ENCODE peak calls at places on chromosome 15, in nine cellular contexts. L is coronary artery, W is NCI-H345, T is fibroblast of the conjunctiva, R is HepG2, Z is SHP77, U is transverse colon, X is M059J, V is cardiac muscle cell. N is an unnamed sample.

GRCh38 chr15:78033864-78034263 is 43.6 kb downstream of the TBC1D2B start:
- DNase-seq in Z (peak; percentile 34), V (no peak), W (peak; percentile 16), X (no peak), R (no peak), L (no peak), U (no peak), T (no peak), N (no peak)

GRCh38 chr15:91246998-91247397 is 146.9 kb downstream of the SV2B start:
- DNase-seq in U (no peak), X (no peak), V (no peak), Z (no peak), T (no peak), R (no peak), W (no peak), L (no peak), N (no peak)

GRCh38 chr15:93180128-93180527 is 91.1 kb upstream of the RGMA start:
- DNase-seq in T (no peak), Z (no peak), V (no peak), R (no peak), U (no peak), X (no peak), W (no peak), L (no peak), N (no peak)

GRCh38 chr15:98785796-98786581 is 137.7 kb downstream of the IGF1R start:
- DNase-seq in L (no peak), U (peak; percentile 61), V (peak; percentile 74), W (no peak), R (peak; percentile 36), T (no peak), X (no peak), Z (no peak), N (peak; percentile 70)

GRCh38 chr15:74270854-74271520 is 34.9 kb downstream of the CCDC33 start:
- DNase-seq in L (no peak), R (no peak), X (no peak), U (no peak), V (no peak), W (no peak), T (no peak), Z (no peak), N (no peak)

GRCh38 chr15:101057841-101058407 is 138.8 kb downstream of the LRRK1 start:
- DNase-seq in R (no peak), V (no peak), T (no peak), Z (no peak), L (peak; percentile 62), W (no peak), X (no peak), U (no peak), N (no peak)

GRCh38 chr15:41806291-41807181 is 21.4 kb upstream of the JMJD7 start:
- DNase-seq in W (no peak), Z (no peak), V (peak; percentile 78), X (peak; percentile 56), R (peak; percentile 34), T (no peak), L (no peak), U (no peak), N (no peak)

GRCh38 chr15:90496791-90497190 is 32.9 kb upstream of the CRTC3 start:
- DNase-seq in W (no peak), U (no peak), R (no peak), X (no peak), Z (no peak), L (no peak), V (peak; percentile 75), T (no peak), N (no peak)

GRCh38 chr15:57306944-57307411 is 69.3 kb upstream of the CGNL1 start:
- DNase-seq in W (peak; percentile 24), U (no peak), T (no peak), V (no peak), Z (no peak), R (no peak), X (no peak), L (peak; percentile 69), N (no peak)

GRCh38 chr15:71089801-71090200 is 25.5 kb upstream of the THSD4 start:
- DNase-seq in W (no peak), T (no peak), U (no peak), L (no peak), V (no peak), Z (no peak), X (no peak), R (no peak), N (no peak)

GRCh38 chr15:88395241-88395640 is 71.9 kb downstream of the MRPL46 start:
- DNase-seq in U (no peak), R (no peak), L (peak; percentile 35), T (no peak), Z (no peak), V (no peak), W (no peak), X (no peak), N (no peak)

GRCh38 chr15:66359740-66360139 is 3.3 kb upstream of the TIPIN start:
- DNase-seq in R (peak; percentile 70), U (peak; percentile 20), Z (no peak), X (peak; percentile 30), T (no peak), L (no peak), V (no peak), W (no peak), N (no peak)

GRCh38 chr15:58070801-58071418 is 5.4 kb upstream of the ALDH1A2 start:
- DNase-seq in X (peak; percentile 62), L (no peak), U (peak; percentile 69), V (peak; percentile 63), T (peak; percentile 38), R (peak; percentile 40), Z (peak; percentile 10), W (peak; percentile 42), N (peak; percentile 58)

GRCh38 chr15:87489902-87490301 is 766.6 kb downstream of the NTRK3 start:
- DNase-seq in L (no peak), W (no peak), Z (no peak), V (no peak), R (no peak), X (no peak), U (no peak), T (no peak), N (no peak)

GRCh38 chr15:85298366-85298765 is 82.0 kb upstream of the AKAP13 start:
- DNase-seq in W (no peak), X (no peak), R (no peak), Z (no peak), V (no peak), L (no peak), U (no peak), T (no peak), N (no peak)

GRCh38 chr15:66071160-66071559 is 182.4 kb downstream of the MEGF11 start:
- DNase-seq in Z (no peak), X (no peak), V (no peak), L (no peak), U (no peak), W (no peak), R (no peak), T (no peak), N (no peak)

GRCh38 chr15:59251001-59251845 is 44.6 kb downstream of the LDHAL6B start:
- DNase-seq in R (no peak), V (no peak), X (no peak), T (no peak), Z (no peak), W (no peak), U (no peak), L (no peak), N (no peak)

GRCh38 chr15:31308185-31308639 is 18.4 kb upstream of the KLF13 start:
- DNase-seq in V (no peak), X (no peak), Z (peak; percentile 37), W (peak; percentile 72), L (no peak), R (no peak), U (no peak), T (no peak), N (no peak)

GRCh38 chr15:72809329-72809728 is 25.8 kb upstream of the ADPGK start:
- DNase-seq in U (no peak), R (no peak), Z (no peak), V (no peak), X (no peak), T (no peak), L (no peak), W (no peak), N (no peak)

GRCh38 chr15:78477295-78477694 is 30.1 kb upstream of the HYKK start:
- DNase-seq in L (no peak), Z (no peak), V (no peak), R (no peak), T (no peak), X (no peak), U (no peak), W (no peak), N (no peak)

GRCh38 chr15:64157599-64158125 is 5.2 kb downstream of the PPIB start:
- DNase-seq in U (no peak), Z (no peak), V (no peak), X (no peak), T (no peak), W (no peak), L (peak; percentile 53), R (no peak), N (no peak)

GRCh38 chr15:31360843-31361763 is 34.5 kb downstream of the KLF13 start:
- DNase-seq in U (peak; percentile 81), R (no peak), T (no peak), L (no peak), Z (peak; percentile 59), X (no peak), V (no peak), W (peak; percentile 82), N (peak; percentile 90)

GRCh38 chr15:85008474-85009260 is 27.0 kb downstream of the PDE8A start:
- DNase-seq in W (peak; percentile 17), R (no peak), X (no peak), V (no peak), T (no peak), Z (no peak), U (no peak), L (no peak), N (no peak)

GRCh38 chr15:90104551-90104950 is 2.3 kb upstream of the IDH2 start:
- DNase-seq in Z (peak; percentile 63), X (no peak), L (no peak), U (peak; percentile 59), W (peak; percentile 36), R (no peak), V (no peak), T (no peak), N (peak; percentile 46)

GRCh38 chr15:82532991-82533481 is 7.2 kb downstream of the RPS17 start:
- DNase-seq in T (no peak), Z (no peak), R (no peak), V (no peak), X (no peak), W (no peak), U (no peak), L (no peak), N (no peak)

GRCh38 chr15:74815961-74816360 is 3.3 kb downstream of the LMAN1L start:
- DNase-seq in Z (no peak), U (no peak), X (no peak), W (no peak), R (no peak), L (no peak), V (no peak), T (no peak), N (no peak)

GRCh38 chr15:78236491-78236890 is 2.1 kb upstream of the ACSBG1 start:
- DNase-seq in X (no peak), W (no peak), L (no peak), T (no peak), Z (no peak), U (no peak), V (no peak), R (no peak), N (no peak)

GRCh38 chr15:86863226-86863915 is 783.7 kb downstream of the AGBL1 start:
- DNase-seq in U (no peak), L (no peak), W (no peak), X (peak; percentile 82), R (no peak), V (peak; percentile 12), Z (no peak), T (no peak), N (no peak)

GRCh38 chr15:48695088-48695834 is 49.8 kb upstream of the FBN1 start:
- DNase-seq in W (no peak), X (peak; percentile 91), T (peak; percentile 42), Z (no peak), L (no peak), U (no peak), V (no peak), R (no peak), N (no peak)

N was measured in mucosa of descending colon.